ENCODE peak calls at places on chromosomes 5 and 9, in four cellular contexts. One of them, this sample, is unnamed.

GRCh38 chr9:34578241-34579096 is 11.1 kb downstream of the CNTFR start:
- DNase-seq in hepatocyte: peak; percentile 75
- DNase-seq in fibroblast of lung: peak; percentile 31
- DNase-seq in tibial nerve: no peak
- DNase-seq in this sample: no peak

GRCh38 chr9:127723450-127723849 is 7.6 kb downstream of the TTC16 start:
- DNase-seq in hepatocyte: no peak
- DNase-seq in fibroblast of lung: peak; percentile 67
- DNase-seq in tibial nerve: no peak
- DNase-seq in this sample: no peak

GRCh38 chr9:129720181-129720864 is 32.5 kb downstream of the PTGES start:
- DNase-seq in hepatocyte: no peak
- DNase-seq in fibroblast of lung: no peak
- DNase-seq in tibial nerve: no peak
- DNase-seq in this sample: no peak

GRCh38 chr5:116291271-116291670 is 206.4 kb downstream of the COMMD10 start:
- DNase-seq in hepatocyte: no peak
- DNase-seq in fibroblast of lung: no peak
- DNase-seq in tibial nerve: no peak
- DNase-seq in this sample: no peak

GRCh38 chr9:35756275-35756742 is 2.2 kb upstream of the MSMP start:
- DNase-seq in hepatocyte: peak; percentile 83
- DNase-seq in fibroblast of lung: peak; percentile 43
- DNase-seq in tibial nerve: no peak
- DNase-seq in this sample: peak; percentile 65

GRCh38 chr9:122217640-122218039 is 11.1 kb downstream of the LHX6 start:
- DNase-seq in hepatocyte: no peak
- DNase-seq in fibroblast of lung: no peak
- DNase-seq in tibial nerve: no peak
- DNase-seq in this sample: no peak

GRCh38 chr5:146291421-146292074 is 47.1 kb upstream of the POU4F3 start:
- DNase-seq in hepatocyte: peak; percentile 72
- DNase-seq in fibroblast of lung: peak; percentile 57
- DNase-seq in tibial nerve: no peak
- DNase-seq in this sample: no peak

GRCh38 chr5:126031989-126032716 is 391.1 kb upstream of the GRAMD2B start:
- DNase-seq in hepatocyte: no peak
- DNase-seq in fibroblast of lung: peak; percentile 82
- DNase-seq in tibial nerve: no peak
- DNase-seq in this sample: no peak

GRCh38 chr5:107766439-107766838 is 95.7 kb upstream of the EFNA5 start:
- DNase-seq in hepatocyte: peak; percentile 16
- DNase-seq in fibroblast of lung: no peak
- DNase-seq in tibial nerve: no peak
- DNase-seq in this sample: no peak

GRCh38 chr9:33677961-33678360 is 117.4 kb upstream of the PRSS3 start:
- DNase-seq in hepatocyte: no peak
- DNase-seq in fibroblast of lung: no peak
- DNase-seq in tibial nerve: no peak
- DNase-seq in this sample: no peak

GRCh38 chr5:134119720-134120119 is 5.2 kb downstream of the TCF7 start:
- DNase-seq in hepatocyte: no peak
- DNase-seq in fibroblast of lung: no peak
- DNase-seq in tibial nerve: no peak
- DNase-seq in this sample: no peak

GRCh38 chr9:129415031-129415953 is 205.6 kb downstream of the C9orf50 start:
- DNase-seq in hepatocyte: peak; percentile 66
- DNase-seq in fibroblast of lung: no peak
- DNase-seq in tibial nerve: no peak
- DNase-seq in this sample: no peak

GRCh38 chr9:124803911-124804310 is 27.0 kb downstream of the OLFML2A start:
- DNase-seq in hepatocyte: no peak
- DNase-seq in fibroblast of lung: no peak
- DNase-seq in tibial nerve: no peak
- DNase-seq in this sample: no peak

GRCh38 chr9:109098221-109098959 is 21.4 kb downstream of the TMEM245 start:
- DNase-seq in hepatocyte: peak; percentile 40
- DNase-seq in fibroblast of lung: peak; percentile 70
- DNase-seq in tibial nerve: no peak
- DNase-seq in this sample: no peak

GRCh38 chr9:135989722-135990467 is 28.7 kb upstream of the UBAC1 start:
- DNase-seq in hepatocyte: no peak
- DNase-seq in fibroblast of lung: no peak
- DNase-seq in tibial nerve: no peak
- DNase-seq in this sample: no peak

GRCh38 chr5:6236858-6237481 is 141.4 kb downstream of the MED10 start:
- DNase-seq in hepatocyte: no peak
- DNase-seq in fibroblast of lung: no peak
- DNase-seq in tibial nerve: no peak
- DNase-seq in this sample: no peak

GRCh38 chr5:160555836-160556660 is 134.4 kb downstream of the PTTG1 start:
- DNase-seq in hepatocyte: no peak
- DNase-seq in fibroblast of lung: no peak
- DNase-seq in tibial nerve: no peak
- DNase-seq in this sample: no peak

GRCh38 chr5:134026521-134027202 is 21.9 kb upstream of the VDAC1 start:
- DNase-seq in hepatocyte: peak; percentile 83
- DNase-seq in fibroblast of lung: peak; percentile 61
- DNase-seq in tibial nerve: no peak
- DNase-seq in this sample: peak; percentile 14

GRCh38 chr5:172491481-172491880 is 37.2 kb upstream of the SH3PXD2B start:
- DNase-seq in hepatocyte: no peak
- DNase-seq in fibroblast of lung: no peak
- DNase-seq in tibial nerve: no peak
- DNase-seq in this sample: no peak

GRCh38 chr5:128349044-128349629 is 188.9 kb downstream of the FBN2 start:
- DNase-seq in hepatocyte: peak; percentile 39
- DNase-seq in fibroblast of lung: peak; percentile 4
- DNase-seq in tibial nerve: no peak
- DNase-seq in this sample: no peak

GRCh38 chr5:64759960-64760695 is 8.4 kb downstream of the SREK1IP1 start:
- DNase-seq in hepatocyte: no peak
- DNase-seq in fibroblast of lung: no peak
- DNase-seq in tibial nerve: no peak
- DNase-seq in this sample: no peak

GRCh38 chr9:21810388-21810787 is 8.0 kb downstream of the MTAP start:
- DNase-seq in hepatocyte: no peak
- DNase-seq in fibroblast of lung: peak; percentile 20
- DNase-seq in tibial nerve: no peak
- DNase-seq in this sample: no peak

GRCh38 chr9:110095238-110095637 is 112.7 kb downstream of the C9orf152 start:
- DNase-seq in hepatocyte: no peak
- DNase-seq in fibroblast of lung: peak; percentile 85
- DNase-seq in tibial nerve: no peak
- DNase-seq in this sample: no peak

GRCh38 chr5:87195104-87195581 is 72.5 kb upstream of the RASA1 start:
- DNase-seq in hepatocyte: no peak
- DNase-seq in fibroblast of lung: peak; percentile 61
- DNase-seq in tibial nerve: no peak
- DNase-seq in this sample: no peak

GRCh38 chr9:79209012-79209411 is 362.8 kb upstream of the TLE4 start:
- DNase-seq in hepatocyte: no peak
- DNase-seq in fibroblast of lung: no peak
- DNase-seq in tibial nerve: no peak
- DNase-seq in this sample: no peak

GRCh38 chr9:108620767-108621166 is 235.0 kb downstream of the ACTL7B start:
- DNase-seq in hepatocyte: no peak
- DNase-seq in fibroblast of lung: peak; percentile 2
- DNase-seq in tibial nerve: no peak
- DNase-seq in this sample: no peak

DNA sequence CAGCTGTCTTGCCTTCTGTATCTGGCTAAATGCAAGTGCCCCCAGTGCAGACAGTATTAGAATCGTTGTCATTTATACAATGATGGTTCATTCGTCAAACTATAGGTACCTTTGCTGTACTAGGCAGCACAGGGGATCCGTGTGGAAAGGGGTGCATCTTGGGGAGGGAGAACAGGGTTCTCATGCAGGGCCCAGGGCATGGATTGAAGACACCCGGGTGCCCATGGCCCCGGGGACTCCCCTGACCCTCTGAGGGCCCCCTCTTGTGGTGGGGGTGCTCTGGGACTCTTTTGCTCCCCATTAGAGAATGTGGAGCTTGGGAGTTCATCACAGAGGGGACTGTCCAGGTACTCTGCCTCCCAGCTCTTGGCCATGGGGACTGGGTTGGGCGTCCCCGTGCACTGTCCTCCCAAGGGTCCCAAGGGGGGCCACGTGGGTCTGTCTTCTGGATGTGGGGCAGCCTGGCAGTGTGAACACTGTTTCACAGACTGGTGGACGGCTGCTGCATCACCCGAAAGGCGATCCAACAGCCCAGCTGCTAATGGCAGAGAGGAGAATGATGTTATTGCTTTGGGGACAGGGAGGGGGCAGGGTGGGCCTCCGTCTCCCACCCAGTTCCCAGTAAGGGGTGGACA is 36.9 kb upstream of the RXRA start:
- DNase-seq in hepatocyte: no peak
- DNase-seq in fibroblast of lung: no peak
- DNase-seq in tibial nerve: no peak
- DNase-seq in this sample: no peak
- H3K27ac ChIP-seq in hepatocyte: no peak overlapping the region
- H3K27ac ChIP-seq in fibroblast of lung: no peak overlapping the region
- H3K27ac ChIP-seq in tibial nerve: no peak overlapping the region
- H3K27ac ChIP-seq in this sample: no peak overlapping the region

DNA sequence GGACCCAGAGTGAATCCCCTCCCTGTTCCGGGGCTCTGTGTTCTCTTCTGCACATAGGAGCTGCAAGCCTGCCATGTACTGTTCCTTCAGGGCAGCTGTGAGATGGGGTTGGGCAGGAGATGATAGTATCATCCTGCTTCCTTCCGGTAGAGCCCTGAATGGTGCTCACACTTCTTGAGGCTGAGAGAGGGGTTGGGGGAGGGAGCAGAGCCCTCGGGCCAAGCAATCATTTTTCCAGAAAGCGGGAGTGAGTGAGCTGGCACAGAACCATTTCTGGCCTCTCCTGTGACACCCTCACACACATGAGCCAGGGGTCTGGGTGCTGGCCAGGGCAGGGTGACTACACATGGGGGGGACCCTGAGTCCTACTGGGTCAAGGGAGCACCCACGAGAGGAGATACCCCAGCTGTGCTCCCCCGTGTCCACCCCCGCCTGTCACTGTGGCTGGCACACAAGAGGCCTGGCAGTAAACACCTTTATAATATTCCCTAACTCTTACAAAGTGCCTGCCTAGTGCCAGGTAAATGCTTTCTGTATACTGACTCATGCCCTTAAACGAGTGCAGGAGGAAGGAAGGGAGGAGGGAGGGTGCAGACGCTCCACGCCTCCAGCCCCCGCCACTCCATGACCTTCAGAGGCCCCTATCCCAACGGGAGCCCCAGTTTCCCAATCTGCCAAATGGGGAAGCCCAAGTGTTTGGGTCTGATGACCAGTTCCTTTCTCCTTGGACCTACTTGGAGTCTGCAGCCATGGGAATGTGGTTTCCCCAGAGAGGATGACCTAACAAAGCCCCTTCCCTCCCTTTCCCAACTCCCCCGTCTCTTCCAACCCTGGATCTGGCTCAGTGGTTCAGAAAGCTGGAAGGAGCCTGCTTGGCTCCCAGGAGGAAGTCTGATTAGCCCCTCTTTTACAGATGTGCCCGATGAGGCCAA is 15.5 kb downstream of the AKNA start:
- DNase-seq in hepatocyte: no peak
- DNase-seq in fibroblast of lung: no peak
- DNase-seq in tibial nerve: no peak
- DNase-seq in this sample: peak; percentile 44
- H3K4me1 ChIP-seq in hepatocyte: peaks cover 6% of the 10 kb centered on the region
- H3K4me1 ChIP-seq in fibroblast of lung: peaks cover 11% of the 10 kb centered on the region
- H3K4me1 ChIP-seq in tibial nerve: no peaks in the 10 kb centered on the region
- H3K4me1 ChIP-seq in this sample: peaks cover 92% of the 10 kb centered on the region

DNA sequence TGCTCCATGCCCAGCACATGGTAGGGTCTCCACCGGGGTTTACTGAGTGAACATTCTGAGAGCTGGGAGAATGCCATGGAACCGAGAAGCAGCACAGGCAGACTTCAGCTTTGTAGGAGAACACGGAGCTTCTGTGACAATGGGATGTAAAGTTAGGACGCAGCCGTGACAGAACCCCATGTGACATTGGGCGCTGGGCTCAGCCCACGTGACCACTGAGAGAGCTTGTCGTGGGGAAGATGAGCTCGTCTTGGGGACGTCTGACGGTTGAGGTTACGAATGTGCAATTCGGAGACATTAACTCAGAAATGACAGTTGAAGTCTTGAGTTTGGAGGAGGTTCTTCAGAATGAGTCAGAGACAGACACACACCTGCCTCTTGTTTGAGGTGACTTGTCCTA is 13.5 kb downstream of the SDHA start:
- DNase-seq in hepatocyte: no peak
- DNase-seq in fibroblast of lung: no peak
- DNase-seq in tibial nerve: no peak
- DNase-seq in this sample: no peak
- H3K36me3 ChIP-seq in hepatocyte: no peaks in the 10 kb centered on the region
- H3K36me3 ChIP-seq in fibroblast of lung: peaks cover 11% of the 10 kb centered on the region
- H3K36me3 ChIP-seq in tibial nerve: no peaks in the 10 kb centered on the region
- H3K36me3 ChIP-seq in this sample: peaks cover 74% of the 10 kb centered on the region

GRCh38 chr5:132823481-132824050 is 6.9 kb downstream of the SHROOM1 start:
- DNase-seq in hepatocyte: no peak
- DNase-seq in fibroblast of lung: no peak
- DNase-seq in tibial nerve: no peak
- DNase-seq in this sample: no peak

GRCh38 chr5:132826424-132827082 is 3.9 kb downstream of the SHROOM1 start:
- DNase-seq in hepatocyte: no peak
- DNase-seq in fibroblast of lung: no peak
- DNase-seq in tibial nerve: no peak
- DNase-seq in this sample: no peak

GRCh38 chr5:132825824-132826391 is 4.5 kb downstream of the SHROOM1 start:
- DNase-seq in hepatocyte: no peak
- DNase-seq in fibroblast of lung: no peak
- DNase-seq in tibial nerve: no peak
- DNase-seq in this sample: no peak

GRCh38 chr5:132824426-132824825 is 6.0 kb downstream of the SHROOM1 start:
- DNase-seq in hepatocyte: no peak
- DNase-seq in fibroblast of lung: no peak
- DNase-seq in tibial nerve: no peak
- DNase-seq in this sample: no peak

DNA sequence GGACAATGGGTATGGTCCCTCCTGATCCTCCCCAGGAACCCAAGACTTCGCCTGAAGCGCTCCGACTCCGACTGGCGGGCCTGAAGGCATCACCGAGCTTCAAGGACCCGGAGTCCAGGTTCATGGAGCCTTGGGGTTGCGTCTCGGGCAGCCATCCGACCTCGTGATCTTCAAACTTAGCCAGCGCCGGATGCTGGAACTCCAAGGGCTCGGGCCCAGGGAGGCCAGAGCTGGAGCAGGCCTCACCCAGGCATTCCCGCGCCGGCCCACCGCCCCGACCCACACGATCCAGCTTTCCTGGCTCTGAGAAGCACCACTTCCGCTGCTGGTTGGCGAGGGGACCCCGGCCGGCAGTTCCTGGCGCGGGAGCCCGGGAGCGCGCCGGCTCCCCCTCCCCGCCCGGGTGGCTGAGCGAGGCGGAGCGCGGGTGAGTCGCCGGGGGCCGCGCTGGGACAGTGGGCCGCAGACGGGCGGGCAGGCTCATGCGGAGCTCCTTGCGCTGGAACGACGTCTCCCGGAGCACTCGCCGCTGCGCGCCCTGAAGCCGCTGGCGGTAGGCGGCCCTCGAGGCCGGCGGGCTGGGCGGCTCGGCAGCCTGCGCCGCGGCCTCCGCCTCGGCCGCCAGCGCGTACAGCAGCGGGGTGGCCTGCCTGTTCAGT is 5.2 kb downstream of the SHROOM1 start:
- DNase-seq in hepatocyte: no peak
- DNase-seq in fibroblast of lung: no peak
- DNase-seq in tibial nerve: no peak
- DNase-seq in this sample: no peak
- H3K27ac ChIP-seq in hepatocyte: no peak overlapping the region
- H3K27ac ChIP-seq in fibroblast of lung: no peak overlapping the region
- H3K27ac ChIP-seq in tibial nerve: peak overlapping the region; percentile 56
- H3K27ac ChIP-seq in this sample: no peak overlapping the region